ENCODE peak calls at places on chromosome 5, in eight cellular contexts. T is ACHN, I is BJ, C is NCI-H446, N is foreskin fibroblast, Y is stomach, E is NCI-H1092 treated with DMSO at 0.1 percent for 48 hours, A is iris pigment epithelial cell. J is an unnamed sample.

GRCh38 chr5:140571105-140571504 is 6.5 kb downstream of the SLC35A4 start:
- DNase-seq in E (no peak), N (no peak), C (no peak), I (no peak), T (no peak), A (no peak), Y (no peak), J (no peak)

GRCh38 chr5:135012033-135012588 is 21.9 kb downstream of the PITX1 start:
- DNase-seq in Y (no peak), C (no peak), A (no peak), E (no peak), I (no peak), N (no peak), T (no peak), J (no peak)

GRCh38 chr5:175810457-175810856 is 60.9 kb upstream of the CPLX2 start:
- DNase-seq in C (no peak), Y (no peak), E (no peak), I (no peak), A (no peak), T (no peak), N (no peak), J (no peak)

GRCh38 chr5:98927988-98928801 is 612 bp downstream of the CHD1 start:
- DNase-seq in I (no peak), E (peak; percentile 34), T (peak; percentile 55), N (peak; percentile 51), A (peak; percentile 60), C (no peak), Y (peak; percentile 57), J (peak; percentile 30)

GRCh38 chr5:67308988-67309688 is 112.5 kb upstream of the CD180 start:
- DNase-seq in C (no peak), Y (no peak), N (no peak), A (no peak), T (no peak), I (no peak), E (no peak), J (no peak)

GRCh38 chr5:138466058-138466899 is 1.0 kb downstream of the EGR1 start:
- DNase-seq in N (no peak), C (no peak), T (peak; percentile 39), A (peak; percentile 36), E (no peak), I (no peak), Y (peak; percentile 75), J (peak; percentile 72)

GRCh38 chr5:142156839-142157463 is 48.4 kb downstream of the NDFIP1 start:
- DNase-seq in N (no peak), C (no peak), A (peak; percentile 38), T (no peak), I (no peak), Y (no peak), E (no peak), J (no peak)

GRCh38 chr5:163529698-163530097 is 24.3 kb downstream of the MAT2B start:
- DNase-seq in A (no peak), C (no peak), T (no peak), E (no peak), Y (no peak), N (no peak), I (no peak), J (no peak)

GRCh38 chr5:151027961-151028479 is 7.6 kb downstream of the GPX3 start:
- DNase-seq in N (no peak), E (no peak), I (no peak), A (no peak), T (no peak), C (no peak), Y (no peak), J (no peak)

GRCh38 chr5:1477341-1477740 is 32.1 kb upstream of the SLC6A3 start:
- DNase-seq in E (no peak), C (no peak), T (no peak), N (no peak), Y (peak; percentile 50), A (no peak), I (no peak), J (peak; percentile 70)

GRCh38 chr5:78912085-78912771 is 72.9 kb downstream of the ARSB start:
- DNase-seq in E (peak; percentile 49), Y (no peak), N (no peak), A (peak; percentile 51), T (no peak), C (no peak), I (no peak), J (no peak)

GRCh38 chr5:166062719-166063118 is 2228.7 kb upstream of the WWC1 start:
- DNase-seq in E (no peak), I (no peak), Y (no peak), T (no peak), A (no peak), C (no peak), N (no peak), J (no peak)

GRCh38 chr5:144598451-144599068 is 427.9 kb downstream of the KCTD16 start:
- DNase-seq in C (no peak), Y (peak; percentile 44), T (no peak), A (no peak), N (no peak), I (no peak), E (peak; percentile 64), J (no peak)

GRCh38 chr5:76084496-76085285 is 1.5 kb downstream of the SV2C start:
- DNase-seq in A (no peak), N (no peak), E (no peak), I (no peak), T (no peak), C (no peak), Y (no peak), J (no peak)

GRCh38 chr5:130065617-130066016 is 161.4 kb downstream of the CHSY3 start:
- DNase-seq in Y (no peak), C (no peak), E (no peak), A (no peak), I (no peak), T (no peak), N (no peak), J (no peak)

GRCh38 chr5:117547192-117547591 is 972.6 kb upstream of the SEMA6A start:
- DNase-seq in T (no peak), I (no peak), C (no peak), A (no peak), E (no peak), Y (no peak), N (no peak), J (no peak)

GRCh38 chr5:132275367-132276220 is 18.1 kb downstream of the PDLIM4 start:
- DNase-seq in N (no peak), A (no peak), I (no peak), E (no peak), C (no peak), T (no peak), Y (peak; percentile 4), J (no peak)

GRCh38 chr5:80268916-80269315 is 13.1 kb upstream of the SERINC5 start:
- DNase-seq in Y (no peak), N (no peak), E (no peak), C (no peak), A (no peak), I (no peak), T (no peak), J (no peak)

GRCh38 chr5:136192015-136192525 is 892 bp downstream of the SMIM32 start:
- DNase-seq in I (no peak), T (no peak), A (peak; percentile 25), Y (no peak), C (no peak), N (no peak), E (peak; percentile 14), J (no peak)

GRCh38 chr5:98214240-98215051 is 559.0 kb upstream of the RGMB start:
- DNase-seq in C (no peak), E (no peak), N (no peak), T (no peak), Y (no peak), I (no peak), A (peak; percentile 20), J (no peak)

GRCh38 chr5:82244854-82245635 is 33.1 kb downstream of the RPS23 start:
- DNase-seq in T (no peak), I (no peak), E (no peak), N (no peak), Y (no peak), A (no peak), C (no peak), J (no peak)

GRCh38 chr5:134887593-134888159 is 13.5 kb downstream of the TXNDC15 start:
- DNase-seq in C (no peak), E (no peak), N (no peak), I (no peak), T (no peak), A (no peak), Y (no peak), J (no peak)

GRCh38 chr5:44565872-44566271 is 176.7 kb upstream of the FGF10 start:
- DNase-seq in T (no peak), I (no peak), N (no peak), E (no peak), C (no peak), Y (no peak), A (peak; percentile 23), J (no peak)

GRCh38 chr5:173592050-173592669 is 24.3 kb downstream of the BOD1 start:
- DNase-seq in Y (no peak), I (no peak), T (peak; percentile 9), C (no peak), A (no peak), N (no peak), E (no peak), J (no peak)

GRCh38 chr5:27353970-27354369 is 315.6 kb upstream of the CDH9 start:
- DNase-seq in I (no peak), E (no peak), Y (no peak), T (no peak), N (no peak), C (no peak), A (no peak), J (no peak)